ENCODE peak calls at places on chromosomes 7 and 10, in four cellular contexts. One of them, this sample, is unnamed.

GRCh38 chr10:131812736-131813604 is 87.8 kb upstream of the PPP2R2D start:
- DNase-seq in aorta: peak; percentile 51
- DNase-seq in heart left ventricle: peak; percentile 36
- DNase-seq in stomach: peak; percentile 21
- DNase-seq in this sample: no peak

GRCh38 chr10:79243211-79244067 is 103.8 kb upstream of the PPIF start:
- DNase-seq in heart left ventricle: peak; percentile 82
- DNase-seq in stomach: peak; percentile 46
- DNase-seq in aorta: peak; percentile 88
- DNase-seq in this sample: no peak

GRCh38 chr7:100371561-100372171 is 1.6 kb upstream of the PILRA start:
- DNase-seq in stomach: no peak
- DNase-seq in heart left ventricle: peak; percentile 30
- DNase-seq in aorta: peak; percentile 57
- DNase-seq in this sample: no peak

GRCh38 chr10:11793762-11794479 is 29.2 kb upstream of the PROSER2 start:
- DNase-seq in aorta: peak; percentile 50
- DNase-seq in stomach: no peak
- DNase-seq in heart left ventricle: no peak
- DNase-seq in this sample: peak; percentile 75

GRCh38 chr10:28054211-28054888 is 55.5 kb upstream of the ODAD2 start:
- DNase-seq in aorta: no peak
- DNase-seq in stomach: no peak
- DNase-seq in heart left ventricle: no peak
- DNase-seq in this sample: no peak

GRCh38 chr10:507355-507699 is 182.1 kb downstream of the DIP2C start:
- DNase-seq in stomach: no peak
- DNase-seq in heart left ventricle: no peak
- DNase-seq in aorta: peak; percentile 59
- DNase-seq in this sample: no peak

GRCh38 chr10:33132626-33133025 is 174.6 kb upstream of the ITGB1 start:
- DNase-seq in stomach: no peak
- DNase-seq in aorta: no peak
- DNase-seq in heart left ventricle: no peak
- DNase-seq in this sample: no peak

GRCh38 chr10:132987671-132988571 is 45.6 kb upstream of the CFAP46 start:
- DNase-seq in stomach: no peak
- DNase-seq in aorta: peak; percentile 85
- DNase-seq in heart left ventricle: no peak
- DNase-seq in this sample: no peak

GRCh38 chr10:11882646-11883375 is 59.7 kb downstream of the PROSER2 start:
- DNase-seq in heart left ventricle: peak; percentile 23
- DNase-seq in aorta: no peak
- DNase-seq in stomach: no peak
- DNase-seq in this sample: no peak

GRCh38 chr7:46848944-46849343 is 733.0 kb downstream of the TNS3 start:
- DNase-seq in heart left ventricle: no peak
- DNase-seq in stomach: no peak
- DNase-seq in aorta: no peak
- DNase-seq in this sample: no peak

GRCh38 chr10:101140084-101140949 is 9.2 kb downstream of the TLX1 start:
- DNase-seq in heart left ventricle: no peak
- DNase-seq in stomach: no peak
- DNase-seq in aorta: no peak
- DNase-seq in this sample: no peak

GRCh38 chr7:138802706-138803105 is 4.7 kb upstream of the ATP6V0A4 start:
- DNase-seq in heart left ventricle: no peak
- DNase-seq in aorta: no peak
- DNase-seq in stomach: no peak
- DNase-seq in this sample: no peak

GRCh38 chr10:100847440-100847839 is 65.3 kb upstream of the SLF2 start:
- DNase-seq in stomach: no peak
- DNase-seq in heart left ventricle: no peak
- DNase-seq in aorta: no peak
- DNase-seq in this sample: no peak

GRCh38 chr10:133274751-133275682 is 1.7 kb downstream of the ADAM8 start:
- DNase-seq in aorta: no peak
- DNase-seq in stomach: peak; percentile 53
- DNase-seq in heart left ventricle: peak; percentile 53
- DNase-seq in this sample: no peak

GRCh38 chr7:82194011-82194410 is 249.6 kb downstream of the CACNA2D1 start:
- DNase-seq in aorta: no peak
- DNase-seq in stomach: no peak
- DNase-seq in heart left ventricle: no peak
- DNase-seq in this sample: no peak

GRCh38 chr7:135856356-135857144 is 107.9 kb upstream of the FAM180A start:
- DNase-seq in stomach: no peak
- DNase-seq in heart left ventricle: no peak
- DNase-seq in aorta: no peak
- DNase-seq in this sample: no peak

GRCh38 chr10:60480865-60481563 is 91.3 kb upstream of the ANK3 start:
- DNase-seq in heart left ventricle: no peak
- DNase-seq in aorta: no peak
- DNase-seq in stomach: peak; percentile 39
- DNase-seq in this sample: no peak

GRCh38 chr10:101351017-101351416 is 2.9 kb upstream of the BTRC start:
- DNase-seq in stomach: no peak
- DNase-seq in aorta: no peak
- DNase-seq in heart left ventricle: no peak
- DNase-seq in this sample: no peak

GRCh38 chr10:16991011-16991410 is 138.6 kb downstream of the CUBN start:
- DNase-seq in stomach: no peak
- DNase-seq in heart left ventricle: no peak
- DNase-seq in aorta: no peak
- DNase-seq in this sample: no peak

GRCh38 chr7:135247746-135248471 is 14.3 kb downstream of the STRA8 start:
- DNase-seq in heart left ventricle: no peak
- DNase-seq in stomach: no peak
- DNase-seq in aorta: no peak
- DNase-seq in this sample: no peak

GRCh38 chr7:110898516-110898915 is 192.4 kb upstream of the LRRN3 start:
- DNase-seq in stomach: no peak
- DNase-seq in heart left ventricle: no peak
- DNase-seq in aorta: no peak
- DNase-seq in this sample: no peak

GRCh38 chr7:30863694-30864011 is 48.0 kb upstream of the AQP1 start:
- DNase-seq in aorta: no peak
- DNase-seq in stomach: no peak
- DNase-seq in heart left ventricle: no peak
- DNase-seq in this sample: no peak

GRCh38 chr10:128483216-128483615 is 357.0 kb upstream of the MKI67 start:
- DNase-seq in heart left ventricle: no peak
- DNase-seq in aorta: peak; percentile 69
- DNase-seq in stomach: no peak
- DNase-seq in this sample: no peak

GRCh38 chr10:79339266-79339665 is 8.0 kb upstream of the PPIF start:
- DNase-seq in aorta: no peak
- DNase-seq in stomach: no peak
- DNase-seq in heart left ventricle: no peak
- DNase-seq in this sample: no peak

GRCh38 chr7:91812388-91812787 is 68.1 kb downstream of the MTERF1 start:
- DNase-seq in stomach: no peak
- DNase-seq in aorta: no peak
- DNase-seq in heart left ventricle: no peak
- DNase-seq in this sample: no peak

GRCh38 chr10:69241575-69241974 is 21.4 kb downstream of the HKDC1 start:
- DNase-seq in stomach: no peak
- DNase-seq in heart left ventricle: no peak
- DNase-seq in aorta: no peak
- DNase-seq in this sample: no peak

GRCh38 chr7:139895141-139895829 is 66.2 kb downstream of the TBXAS1 start:
- DNase-seq in aorta: no peak
- DNase-seq in stomach: no peak
- DNase-seq in heart left ventricle: no peak
- DNase-seq in this sample: no peak

GRCh38 chr7:17680026-17680425 is 260.3 kb downstream of the SNX13 start:
- DNase-seq in stomach: no peak
- DNase-seq in heart left ventricle: no peak
- DNase-seq in aorta: peak; percentile 75
- DNase-seq in this sample: no peak

GRCh38 chr7:116229359-116229758 is 19.0 kb downstream of the TES start:
- DNase-seq in aorta: no peak
- DNase-seq in stomach: no peak
- DNase-seq in heart left ventricle: no peak
- DNase-seq in this sample: no peak
- H3K4me1 ChIP-seq in aorta: peaks cover 28% of the 10 kb centered on the region
- H3K4me1 ChIP-seq in stomach: peaks cover 79% of the 10 kb centered on the region
- H3K4me1 ChIP-seq in heart left ventricle: peaks cover 49% of the 10 kb centered on the region
- H3K4me1 ChIP-seq in this sample: peaks cover 24% of the 10 kb centered on the region

GRCh38 chr10:102624751-102625330 is 19.4 kb upstream of the TRIM8 start:
- DNase-seq in heart left ventricle: no peak
- DNase-seq in aorta: peak; percentile 61
- DNase-seq in stomach: no peak
- DNase-seq in this sample: no peak
- H3K4me1 ChIP-seq in heart left ventricle: peaks cover 82% of the 10 kb centered on the region
- H3K4me1 ChIP-seq in aorta: peaks cover 7% of the 10 kb centered on the region
- H3K4me1 ChIP-seq in stomach: peaks cover 84% of the 10 kb centered on the region
- H3K4me1 ChIP-seq in this sample: no peaks in the 10 kb centered on the region

DNA sequence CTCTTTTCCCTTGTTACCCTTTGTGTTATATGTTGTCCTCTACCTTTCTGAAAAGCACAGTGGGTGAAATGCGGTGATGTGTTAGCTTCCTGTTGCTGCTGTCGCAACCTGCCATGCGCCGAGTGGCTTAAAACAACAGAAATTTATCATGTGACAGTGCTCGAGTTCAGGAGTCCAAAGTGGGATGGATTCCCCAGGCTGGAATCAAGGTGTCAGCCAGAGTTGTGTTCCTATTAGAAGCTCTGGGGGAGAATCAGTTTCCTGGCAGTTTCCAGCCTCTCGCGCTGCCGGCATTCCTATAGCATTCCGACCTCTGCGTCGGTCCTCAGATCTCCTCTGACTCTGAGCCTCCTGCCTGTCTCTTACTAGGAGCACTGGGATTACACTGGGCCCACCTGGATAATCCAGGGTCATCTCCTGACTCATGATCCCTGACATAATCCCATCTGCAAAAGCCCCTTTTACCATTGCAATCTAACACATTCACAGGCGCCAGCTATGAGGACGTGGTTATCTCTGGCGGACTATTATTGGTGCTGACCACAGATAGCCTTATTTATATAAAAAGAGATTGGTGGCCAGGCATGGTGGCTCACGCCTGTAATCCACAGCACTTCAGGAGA is 207.5 kb downstream of the CUX1 start:
- DNase-seq in heart left ventricle: peak; percentile 38
- DNase-seq in aorta: peak; percentile 38
- DNase-seq in stomach: no peak
- DNase-seq in this sample: peak; percentile 64
- H3K4me1 ChIP-seq in heart left ventricle: peaks cover 10% of the 10 kb centered on the region
- H3K4me1 ChIP-seq in aorta: no peaks in the 10 kb centered on the region
- H3K4me1 ChIP-seq in stomach: peaks cover 7% of the 10 kb centered on the region
- H3K4me1 ChIP-seq in this sample: no peaks in the 10 kb centered on the region

DNA sequence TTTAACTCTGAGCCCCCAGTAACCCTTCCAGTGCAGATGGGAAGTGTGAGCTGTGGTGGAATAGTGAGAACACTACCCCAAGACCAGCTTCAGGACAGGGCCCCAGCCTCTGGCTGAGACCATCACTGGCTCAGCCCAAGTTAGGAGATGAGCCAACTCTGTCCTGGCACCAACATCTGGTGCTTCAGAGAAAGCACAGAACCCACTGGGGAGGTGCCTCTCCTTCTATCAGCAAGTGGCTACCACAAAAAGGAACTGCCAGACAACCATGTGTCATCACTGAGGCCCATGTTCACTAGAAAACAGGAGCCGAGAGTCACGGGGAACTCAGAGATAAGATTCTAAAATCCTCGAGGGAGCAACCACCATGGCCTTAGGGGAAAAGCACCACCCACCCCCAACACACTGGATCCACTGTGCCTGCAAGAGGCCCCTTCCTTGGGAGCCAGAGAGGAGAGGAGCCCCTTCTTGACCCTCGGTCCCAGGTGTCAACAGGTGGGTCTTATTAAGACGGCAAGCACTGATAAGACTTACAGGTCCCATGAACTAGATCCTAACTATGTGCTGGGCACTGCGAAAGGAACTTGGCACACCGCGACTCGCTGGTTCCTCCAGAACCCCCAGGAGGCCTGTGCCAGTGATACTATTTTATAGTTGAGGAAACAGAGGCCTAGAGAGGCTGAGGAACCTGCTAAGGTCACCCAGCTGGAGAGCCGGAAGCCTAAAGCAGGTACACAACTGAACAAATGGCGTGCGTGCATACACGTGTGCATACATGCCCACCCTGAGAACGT is 102.7 kb downstream of the FAM53B start:
- DNase-seq in heart left ventricle: no peak
- DNase-seq in stomach: no peak
- DNase-seq in aorta: no peak
- DNase-seq in this sample: no peak
- H3K4me1 ChIP-seq in heart left ventricle: peaks cover 100% of the 10 kb centered on the region
- H3K4me1 ChIP-seq in stomach: peaks cover 65% of the 10 kb centered on the region
- H3K4me1 ChIP-seq in aorta: no peaks in the 10 kb centered on the region
- H3K4me1 ChIP-seq in this sample: no peaks in the 10 kb centered on the region

GRCh38 chr7:66114743-66115727 is at the start of gene CRCP:
- DNase-seq in heart left ventricle: peak; percentile 92
- DNase-seq in aorta: peak; percentile 95
- DNase-seq in stomach: peak; percentile 84
- DNase-seq in this sample: peak; percentile 85
- H3K4me1 ChIP-seq in heart left ventricle: peaks cover 41% of the 10 kb centered on the region
- H3K4me1 ChIP-seq in aorta: no peaks in the 10 kb centered on the region
- H3K4me1 ChIP-seq in stomach: peaks cover 53% of the 10 kb centered on the region
- H3K4me1 ChIP-seq in this sample: peaks cover 3% of the 10 kb centered on the region

DNA sequence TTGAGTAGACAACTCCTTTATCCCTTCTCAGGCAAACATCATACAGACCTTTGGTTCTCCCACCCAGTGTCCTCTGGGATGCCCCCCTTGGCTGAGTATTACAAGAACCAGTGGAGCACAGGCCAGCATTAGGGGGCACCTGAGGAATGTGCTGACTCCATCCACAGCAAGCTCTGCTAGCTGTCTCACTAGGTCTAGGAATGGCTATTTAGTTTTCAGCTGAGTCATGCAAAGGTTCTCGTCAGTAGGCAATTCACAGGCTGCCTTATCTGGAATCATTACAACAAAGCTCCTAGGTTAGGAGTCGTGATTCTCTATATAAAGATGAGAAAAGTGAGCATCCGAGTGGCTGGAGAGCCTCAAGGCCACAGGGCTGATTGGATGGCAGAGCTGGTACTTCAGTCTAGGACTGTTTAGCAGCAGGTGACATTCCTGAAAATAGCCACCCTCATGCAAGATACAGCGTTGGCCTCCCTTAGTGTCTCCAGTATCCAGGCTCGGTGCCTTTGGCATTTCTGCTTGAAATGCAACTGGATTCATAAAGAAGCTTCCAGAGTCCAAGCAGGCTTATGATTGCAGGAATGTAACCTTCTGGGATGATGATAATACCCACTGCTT is 75.8 kb downstream of the CDCA7L start:
- DNase-seq in aorta: no peak
- DNase-seq in stomach: no peak
- DNase-seq in heart left ventricle: no peak
- DNase-seq in this sample: no peak
- H3K4me1 ChIP-seq in aorta: no peaks in the 10 kb centered on the region
- H3K4me1 ChIP-seq in stomach: no peaks in the 10 kb centered on the region
- H3K4me1 ChIP-seq in heart left ventricle: peaks cover 4% of the 10 kb centered on the region
- H3K4me1 ChIP-seq in this sample: no peaks in the 10 kb centered on the region

This sample was measured in right lobe of liver.